ENCODE peak calls at places on chromosomes 12 and 14, in five cellular contexts. S is A549, B is HepG2, H is K562, U is GM12878. K is an unnamed sample.

GRCh38 chr14:68961781-68962584 is 17.1 kb downstream of the ACTN1 start:
- DNase-seq in B (no peak), H (no peak), S (peak; percentile 70), U (no peak), K (peak; percentile 84)

GRCh38 chr12:131020326-131020725 is 66.6 kb downstream of the ADGRD1 start:
- DNase-seq in B (no peak), H (no peak), U (no peak), S (no peak), K (no peak)

GRCh38 chr12:119372540-119372939 is 38.0 kb downstream of the CCDC60 start:
- DNase-seq in H (no peak), S (no peak), B (no peak), U (no peak), K (no peak)

GRCh38 chr12:101785671-101786070 is 45.1 kb downstream of the GNPTAB start:
- DNase-seq in U (no peak), H (no peak), B (no peak), S (no peak), K (no peak)

GRCh38 chr12:102769323-102769916 is 147.6 kb downstream of the PAH start:
- DNase-seq in B (peak; percentile 34), U (peak; percentile 40), H (peak; percentile 57), S (peak; percentile 71), K (peak; percentile 84)

GRCh38 chr14:80095623-80096022 is 115.7 kb downstream of the DIO2 start:
- DNase-seq in S (peak; percentile 70), H (no peak), U (no peak), B (no peak), K (no peak)

GRCh38 chr14:95260537-95261440 is 58.9 kb downstream of the CLMN start:
- DNase-seq in S (no peak), B (no peak), U (no peak), H (no peak), K (no peak)

GRCh38 chr12:99284161-99284560 is 363.4 kb upstream of the GARIN6 start:
- DNase-seq in U (no peak), S (no peak), B (no peak), H (no peak), K (no peak)

GRCh38 chr14:95291859-95292542 is 27.7 kb downstream of the CLMN start:
- DNase-seq in B (no peak), S (peak; percentile 50), H (peak; percentile 46), U (no peak), K (no peak)

GRCh38 chr12:104026841-104027599 is 23.0 kb downstream of the GLT8D2 start:
- DNase-seq in U (no peak), S (no peak), H (no peak), B (no peak), K (no peak)

GRCh38 chr12:102093319-102093718 is 26.6 kb downstream of the NUP37 start:
- DNase-seq in U (no peak), H (no peak), B (no peak), S (no peak), K (no peak)

GRCh38 chr14:102500190-102500661 is 9.3 kb downstream of the ANKRD9 start:
- DNase-seq in S (no peak), H (peak; percentile 34), B (no peak), U (no peak), K (no peak)

GRCh38 chr12:124545508-124546418 is 21.6 kb downstream of the NCOR2 start:
- DNase-seq in H (no peak), B (no peak), U (peak; percentile 76), S (no peak), K (no peak)

GRCh38 chr12:130525384-130526172 is 187.9 kb downstream of the PIWIL1 start:
- DNase-seq in B (no peak), H (no peak), S (no peak), U (no peak), K (no peak)

GRCh38 chr14:38646391-38646790 is 390.5 kb upstream of the CLEC14A start:
- DNase-seq in U (no peak), H (no peak), B (no peak), S (no peak), K (no peak)

GRCh38 chr12:77569876-77570275 is 260.8 kb upstream of the NAV3 start:
- DNase-seq in H (no peak), U (no peak), B (no peak), S (no peak), K (no peak)

GRCh38 chr14:49992901-49993335 is 100.0 kb downstream of the ARF6 start:
- DNase-seq in S (peak; percentile 88), B (peak; percentile 86), U (peak; percentile 87), H (no peak), K (no peak)

GRCh38 chr12:112824166-112824565 is 32.6 kb downstream of the RPH3A start:
- DNase-seq in H (no peak), B (no peak), U (no peak), S (no peak), K (no peak)

GRCh38 chr14:36588788-36589187 is 6.4 kb upstream of the NKX2-8 start:
- DNase-seq in B (no peak), H (no peak), U (no peak), S (no peak), K (no peak)

GRCh38 chr12:98725481-98726247 is 80.6 kb downstream of the APAF1 start:
- DNase-seq in U (no peak), S (peak; percentile 19), B (peak; percentile 28), H (peak; percentile 54), K (peak; percentile 75)

GRCh38 chr12:107610030-107610859 is 75.4 kb upstream of the PWP1 start:
- DNase-seq in H (peak; percentile 43), S (peak; percentile 53), B (peak; percentile 12), U (no peak), K (peak; percentile 83)

GRCh38 chr12:104669851-104670337 is 213.1 kb downstream of the CHST11 start:
- DNase-seq in B (no peak), S (no peak), H (no peak), U (peak; percentile 53), K (no peak)

GRCh38 chr14:68950111-68950510 is 29.0 kb downstream of the ACTN1 start:
- DNase-seq in B (peak; percentile 53), S (peak; percentile 67), H (no peak), U (no peak), K (no peak)

GRCh38 chr12:89779090-89779489 is 70.5 kb upstream of the ATP2B1 start:
- DNase-seq in B (no peak), S (peak; percentile 24), H (no peak), U (no peak), K (no peak)

GRCh38 chr12:133023566-133023965 is 13.7 kb upstream of the ZNF84 start:
- DNase-seq in U (no peak), H (no peak), B (no peak), S (no peak), K (no peak)

DNA sequence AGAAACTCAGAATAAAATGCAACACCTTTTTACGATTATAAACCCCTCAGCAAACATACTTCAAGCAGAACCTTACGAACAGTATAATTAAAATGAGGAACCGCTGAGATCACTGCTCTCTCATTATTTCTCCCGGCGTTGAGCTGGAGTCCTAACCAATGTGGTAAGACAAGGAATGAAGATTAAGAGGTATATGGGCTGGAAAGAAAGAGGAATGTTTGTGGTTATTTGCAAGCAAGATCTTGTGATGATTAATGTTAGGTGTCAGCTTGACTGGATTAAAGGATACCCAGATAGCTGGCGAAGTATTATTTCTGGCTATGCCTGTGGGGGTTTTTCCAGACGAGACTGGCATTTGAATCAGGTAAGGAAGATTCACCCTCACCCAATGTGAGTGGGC is 10.3 kb upstream of the ZNF84 start:
- DNase-seq in S (no peak), H (no peak), B (no peak), U (no peak), K (no peak)
- TF ChIP-seq JUNB in S (no peak), H (no peak), B (no peak), U (no peak), K (no peak)

GRCh38 chr14:104293231-104293841 is 154.9 kb downstream of the KIF26A start:
- DNase-seq in S (no peak), U (no peak), H (no peak), B (no peak), K (no peak)
- TF ChIP-seq JUNB in S (no peak), U (no peak), H (no peak), B (no peak), K (no peak)

GRCh38 chr12:20494803-20495202 is 126.5 kb downstream of the PDE3A start:
- DNase-seq in U (no peak), B (no peak), S (no peak), H (no peak), K (no peak)
- TF ChIP-seq JUNB in U (no peak), B (no peak), S (peak; percentile 39), H (no peak), K (no peak)

DNA sequence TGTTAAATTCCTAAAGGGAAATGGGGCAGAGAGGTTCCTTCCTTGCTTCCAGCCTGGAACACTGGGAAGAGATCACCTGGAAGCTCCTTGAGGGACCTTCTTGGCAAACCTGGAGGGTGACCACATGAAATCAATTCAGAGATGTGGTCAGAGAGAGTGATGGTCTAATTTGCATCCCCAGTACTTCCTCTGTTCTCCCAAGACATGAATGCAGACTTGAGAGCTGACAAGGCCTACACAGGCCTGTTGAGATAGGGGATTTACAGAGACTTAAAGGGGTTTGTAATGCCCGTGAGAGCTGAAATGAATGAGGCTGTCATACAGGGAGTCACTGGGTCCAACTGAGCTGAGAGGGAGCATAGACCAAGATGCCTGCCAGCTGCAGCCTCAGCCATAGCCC is 45.1 kb downstream of the TMX1 start:
- DNase-seq in H (no peak), U (peak; percentile 30), B (no peak), S (no peak), K (no peak)
- TF ChIP-seq JUNB in H (no peak), U (no peak), B (no peak), S (no peak), K (no peak)

GRCh38 chr14:99950191-99950590 is 115.0 kb upstream of the EVL start:
- DNase-seq in B (no peak), U (no peak), H (no peak), S (no peak), K (no peak)

GRCh38 chr14:99952039-99952438 is 113.2 kb upstream of the EVL start:
- DNase-seq in B (no peak), S (no peak), U (no peak), H (no peak), K (no peak)

GRCh38 chr14:99951085-99951484 is 114.1 kb upstream of the EVL start:
- DNase-seq in S (no peak), H (no peak), U (no peak), B (no peak), K (no peak)

GRCh38 chr14:99955826-99956455 is 109.3 kb upstream of the EVL start:
- DNase-seq in H (no peak), S (no peak), U (no peak), B (no peak), K (no peak)

DNA sequence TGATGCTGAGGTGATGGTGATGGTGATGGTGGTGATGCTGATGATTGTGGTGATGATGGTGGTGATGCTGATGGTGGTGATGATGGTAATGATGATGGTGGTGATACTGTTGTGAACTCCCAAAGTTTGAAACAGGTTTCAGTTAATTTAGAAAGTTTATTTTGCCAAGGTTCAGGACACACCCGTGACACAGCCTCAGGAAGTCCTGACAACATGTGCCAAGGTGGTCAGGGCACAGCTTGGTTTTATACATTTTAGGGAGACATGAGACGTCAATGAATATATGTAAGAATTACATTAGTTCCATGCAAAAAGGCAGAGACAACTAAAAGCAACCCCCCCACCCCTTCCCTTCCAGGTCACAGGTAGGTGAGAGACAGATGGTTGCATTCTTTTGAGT is 112.8 kb upstream of the EVL start:
- DNase-seq in H (no peak), B (no peak), U (no peak), S (no peak), K (no peak)
- TF ChIP-seq JUNB in H (no peak), B (no peak), U (no peak), S (no peak), K (no peak)